ENCODE peak calls at places on chromosomes 3 and 15, in seven cellular contexts. C is activated CD4-positive, alpha-beta T cell treated with anti-CD3 and anti-CD28 coated beads for 24 hours; F is NCI-H2171; Y is dermis blood vessel endothelial cell; V is activated T-cell treated with anti-CD3 and anti-CD28 coated beads, Interleukin-2, amount 50 U/mL, for 72 hours; A is pancreas; R is T47D. W is an unnamed sample.

GRCh38 chr15:67201136-67201535 is 53.3 kb downstream of the AAGAB start:
- DNase-seq in C (no peak), F (no peak), Y (no peak), V (no peak), A (no peak), R (no peak), W (no peak)

GRCh38 chr15:88234711-88235110 is 21.8 kb downstream of the NTRK3 start:
- DNase-seq in C (no peak), F (no peak), Y (no peak), V (no peak), A (no peak), R (no peak), W (no peak)

GRCh38 chr3:30873667-30874066 is 20.8 kb downstream of the GADL1 start:
- DNase-seq in C (no peak), F (no peak), Y (no peak), V (no peak), A (no peak), R (no peak), W (no peak)

GRCh38 chr15:42404461-42405235 is 45.3 kb downstream of the CAPN3 start:
- DNase-seq in C (no peak), F (no peak), Y (no peak), V (no peak), A (no peak), R (no peak), W (no peak)

GRCh38 chr15:34810455-34811146 is 15.3 kb upstream of the ACTC1 start:
- DNase-seq in C (no peak), F (no peak), Y (peak), V (no peak), A (no peak), R (no peak), W (no peak)

GRCh38 chr3:142046320-142047020 is 102.9 kb downstream of the TFDP2 start:
- DNase-seq in C (no peak), F (no peak), Y (no peak), V (no peak), A (no peak), R (no peak), W (no peak)

GRCh38 chr3:188788621-188789081 is 383.1 kb upstream of the TPRG1 start:
- DNase-seq in C (peak), F (no peak), Y (peak), V (peak), A (no peak), R (no peak), W (no peak)

GRCh38 chr3:114660124-114660523 is 366.3 kb downstream of the TIGIT start:
- DNase-seq in C (no peak), F (no peak), Y (peak), V (no peak), A (no peak), R (no peak), W (no peak)

GRCh38 chr3:127220497-127220896 is 27.6 kb downstream of the PRR23E start:
- DNase-seq in C (no peak), F (no peak), Y (no peak), V (no peak), A (no peak), R (no peak), W (no peak)

GRCh38 chr3:132645058-132645457 is 14.6 kb downstream of the ACAD11 start:
- DNase-seq in C (no peak), F (no peak), Y (peak), V (no peak), A (no peak), R (no peak), W (no peak)

GRCh38 chr3:60188803-60189202 is 1062.4 kb downstream of the FHIT start:
- DNase-seq in C (no peak), F (no peak), Y (no peak), V (no peak), A (no peak), R (no peak), W (no peak)

GRCh38 chr3:196093271-196094111 is 11.6 kb upstream of the TFRC start:
- DNase-seq in C (no peak), F (peak), Y (no peak), V (no peak), A (no peak), R (no peak), W (no peak)

GRCh38 chr3:37603722-37604121 is 258.0 kb upstream of the CTDSPL start:
- DNase-seq in C (no peak), F (no peak), Y (no peak), V (no peak), A (no peak), R (no peak), W (no peak)

GRCh38 chr3:125478321-125478720 is 41.7 kb downstream of the SNX4 start:
- DNase-seq in C (no peak), F (no peak), Y (no peak), V (no peak), A (no peak), R (no peak), W (no peak)

GRCh38 chr3:16309558-16309957 is 44.5 kb downstream of the OXNAD1 start:
- DNase-seq in C (peak), F (no peak), Y (peak), V (peak), A (no peak), R (no peak), W (no peak)

GRCh38 chr15:41256103-41256502 is 25.0 kb downstream of the CHP1 start:
- DNase-seq in C (no peak), F (no peak), Y (no peak), V (no peak), A (no peak), R (no peak), W (no peak)

GRCh38 chr15:89714775-89715174 is 24.2 kb downstream of the WDR93 start:
- DNase-seq in C (no peak), F (no peak), Y (no peak), V (no peak), A (no peak), R (no peak), W (no peak)

GRCh38 chr15:92803852-92804609 is 96.1 kb upstream of the CHD2 start:
- DNase-seq in C (peak), F (no peak), Y (peak), V (peak), A (no peak), R (no peak), W (peak)

GRCh38 chr3:191290311-191291025 is 38.7 kb upstream of the CCDC50 start:
- DNase-seq in C (no peak), F (no peak), Y (peak), V (no peak), A (no peak), R (no peak), W (no peak)

GRCh38 chr3:37741644-37742043 is 120.0 kb upstream of the CTDSPL start:
- DNase-seq in C (no peak), F (no peak), Y (peak), V (no peak), A (peak), R (peak), W (no peak)

GRCh38 chr3:52509753-52510328 is 14.7 kb downstream of the STAB1 start:
- DNase-seq in C (no peak), F (no peak), Y (no peak), V (no peak), A (no peak), R (no peak), W (no peak)

GRCh38 chr3:192130534-192131132 is 596.7 kb downstream of the FGF12 start:
- DNase-seq in C (no peak), F (peak), Y (peak), V (peak), A (no peak), R (peak), W (peak)

GRCh38 chr15:91572110-91572509 is 281.4 kb upstream of the SLCO3A1 start:
- DNase-seq in C (no peak), F (peak), Y (no peak), V (no peak), A (no peak), R (no peak), W (no peak)

GRCh38 chr3:194003128-194004057 is 132.6 kb upstream of the HES1 start:
- DNase-seq in C (peak), F (no peak), Y (peak), V (peak), A (peak), R (peak), W (peak)

GRCh38 chr3:176041812-176042211 is 1155.5 kb downstream of the TBL1XR1 start:
- DNase-seq in C (no peak), F (no peak), Y (no peak), V (no peak), A (no peak), R (no peak), W (no peak)

GRCh38 chr3:1087066-1087555 is 5.7 kb upstream of the CNTN6 start:
- DNase-seq in C (no peak), F (no peak), Y (no peak), V (no peak), A (no peak), R (peak), W (peak)

GRCh38 chr15:72358532-72359180 is 17.2 kb downstream of the HEXA start:
- DNase-seq in C (no peak), F (no peak), Y (peak), V (peak), A (no peak), R (no peak), W (no peak)

W was measured in Caki2.